ENCODE peak calls at places on chromosomes 12 and 14, in ten cellular contexts. A is transverse colon; E is heart right ventricle; O is stimulated activated CD8-positive, alpha-beta memory T cell treated with anti-CD3 and anti-CD28 coated beads, Interleukin-7, amount 100 ng/mL, for 1 hour; B is NCI-H1105; W is mesothelial cell of epicardium; Q is psoas muscle; Z is right atrium auricular region; D is fibroblast of pulmonary artery; T is cardiac muscle cell. N is an unnamed sample.

GRCh38 chr12:76006028-76006916 is 25.3 kb downstream of the PHLDA1 start:
- DNase-seq in A (no peak), O (no peak), Z (no peak), D (no peak), B (peak), T (no peak), E (no peak), W (no peak), Q (no peak), N (no peak)

GRCh38 chr12:28879379-28879778 is 269.7 kb upstream of the FAR2 start:
- DNase-seq in T (no peak), A (no peak), Q (no peak), D (no peak), O (no peak), E (no peak), W (no peak), B (no peak), Z (no peak), N (no peak)

GRCh38 chr12:124753230-124753595 is 110.5 kb downstream of the SCARB1 start:
- DNase-seq in A (no peak), O (no peak), W (no peak), Q (no peak), B (no peak), D (no peak), E (no peak), Z (no peak), T (no peak), N (no peak)

GRCh38 chr12:28708918-28709371 is 440.1 kb upstream of the FAR2 start:
- DNase-seq in Q (no peak), W (no peak), O (no peak), D (peak), T (no peak), Z (no peak), E (no peak), A (no peak), B (no peak), N (no peak)

GRCh38 chr12:52171950-52172512 is 19.8 kb downstream of the KRT80 start:
- DNase-seq in B (no peak), W (no peak), A (peak), T (no peak), D (no peak), Z (no peak), Q (peak), E (no peak), O (no peak), N (no peak)

GRCh38 chr12:90253674-90254181 is 545.1 kb upstream of the ATP2B1 start:
- DNase-seq in Z (peak), O (no peak), E (peak), A (peak), D (peak), B (no peak), Q (peak), W (no peak), T (peak), N (peak)

GRCh38 chr12:38555620-38556596 is 239.3 kb downstream of the ALG10B start:
- DNase-seq in T (no peak), B (no peak), Z (no peak), D (no peak), Q (no peak), E (no peak), A (no peak), W (no peak), O (no peak), N (no peak)

GRCh38 chr12:93587601-93588000 is 15.1 kb downstream of the SOCS2 start:
- DNase-seq in E (no peak), A (no peak), W (no peak), B (no peak), Z (no peak), O (no peak), D (no peak), Q (no peak), T (no peak), N (no peak)

GRCh38 chr12:2097617-2098016 is 44.8 kb downstream of the CACNA1C start:
- DNase-seq in Z (no peak), A (no peak), D (no peak), Q (no peak), O (no peak), B (no peak), W (no peak), E (no peak), T (no peak), N (no peak)

GRCh38 chr14:77031680-77032482 is 3.4 kb upstream of the IRF2BPL start:
- DNase-seq in Z (no peak), O (no peak), B (no peak), W (no peak), T (no peak), Q (peak), A (peak), D (peak), E (peak), N (no peak)

GRCh38 chr12:87678453-87678852 is 350.7 kb downstream of the C12orf50 start:
- DNase-seq in A (no peak), Z (no peak), O (no peak), E (no peak), W (no peak), Q (no peak), D (peak), T (no peak), B (no peak), N (no peak)

GRCh38 chr12:62519043-62519442 is 52.4 kb downstream of the MON2 start:
- DNase-seq in A (no peak), Z (no peak), B (peak), D (no peak), T (no peak), E (no peak), O (no peak), Q (no peak), W (no peak), N (no peak)

GRCh38 chr12:12548713-12549112 is 13.9 kb downstream of the DUSP16 start:
- DNase-seq in Z (no peak), A (no peak), B (no peak), O (no peak), T (no peak), W (no peak), Q (no peak), D (no peak), E (no peak), N (no peak)

GRCh38 chr12:124923906-124924734 is 9.7 kb upstream of the UBC start:
- DNase-seq in Z (no peak), O (no peak), W (no peak), D (peak), Q (no peak), T (no peak), B (no peak), E (no peak), A (no peak), N (no peak)

GRCh38 chr12:7433276-7433822 is 10.6 kb downstream of the CD163L1 start:
- DNase-seq in T (no peak), Z (no peak), D (peak), A (no peak), W (no peak), B (no peak), E (no peak), Q (no peak), O (no peak), N (no peak)

GRCh38 chr12:53995311-53996187 is 4.4 kb upstream of the HOXC9 start:
- DNase-seq in D (no peak), Z (no peak), E (no peak), W (no peak), Q (peak), O (no peak), A (no peak), B (peak), T (no peak), N (no peak)

GRCh38 chr14:83300454-83301064 is 1766.9 kb upstream of the SEL1L start:
- DNase-seq in O (no peak), A (no peak), W (no peak), Q (no peak), B (peak), D (peak), T (peak), E (no peak), Z (no peak), N (no peak)

GRCh38 chr12:43669373-43669772 is 89.2 kb downstream of the PUS7L start:
- DNase-seq in A (no peak), E (no peak), Q (no peak), B (no peak), T (no peak), O (no peak), D (no peak), W (no peak), Z (no peak), N (no peak)

GRCh38 chr12:96444403-96444802 is 44.2 kb upstream of the CDK17 start:
- DNase-seq in O (no peak), E (no peak), Z (no peak), W (no peak), T (no peak), A (no peak), Q (no peak), B (no peak), D (no peak), N (no peak)

GRCh38 chr14:102949801-102950451 is 27.5 kb downstream of the AMN start:
- DNase-seq in D (no peak), T (no peak), E (peak), Z (no peak), Q (peak), O (no peak), A (no peak), W (no peak), B (peak), N (no peak)

GRCh38 chr12:1575799-1576401 is 18.5 kb downstream of the FBXL14 start:
- DNase-seq in Q (no peak), D (peak), T (no peak), E (no peak), A (no peak), Z (no peak), O (no peak), B (no peak), W (no peak), N (no peak)

GRCh38 chr14:99612737-99613330 is 8.8 kb upstream of the CCDC85C start:
- DNase-seq in E (no peak), T (no peak), A (no peak), W (no peak), Q (no peak), B (peak), Z (no peak), D (peak), O (no peak), N (no peak)

GRCh38 chr12:52903855-52904508 is 894 bp downstream of the KRT8 start:
- DNase-seq in Q (no peak), B (peak), E (peak), O (no peak), D (peak), A (no peak), W (no peak), Z (no peak), T (peak), N (no peak)

GRCh38 chr14:102732924-102733323 is 44.3 kb upstream of the TRAF3 start:
- DNase-seq in B (no peak), Z (no peak), W (no peak), Q (no peak), E (no peak), T (no peak), O (no peak), A (no peak), D (no peak), N (no peak)

GRCh38 chr14:48814562-48814961 is 771.6 kb downstream of the RPS29 start:
- DNase-seq in T (no peak), Z (no peak), E (no peak), Q (no peak), D (no peak), W (no peak), A (no peak), B (no peak), O (no peak), N (no peak)

GRCh38 chr12:117528538-117528937 is 167.1 kb upstream of the NOS1 start:
- DNase-seq in Z (no peak), B (no peak), Q (no peak), A (no peak), O (no peak), D (no peak), T (no peak), W (no peak), E (no peak), N (no peak)

N was measured in GF-D8.